ENCODE peak calls at places on chromosome 10, in six cellular contexts. One of them, this sample, is unnamed.

GRCh38 chr10:109126016-109126415 is 797.3 kb downstream of the XPNPEP1 start:
- DNase-seq in T-cell: no peak
- DNase-seq in hepatic stellate cell: no peak
- DNase-seq in T follicular helper cell: no peak
- DNase-seq in right atrium auricular region: no peak
- DNase-seq in RPMI7951: peak; percentile 2
- DNase-seq in this sample: no peak

GRCh38 chr10:69757553-69758309 is 44.0 kb upstream of the COL13A1 start:
- DNase-seq in hepatic stellate cell: peak; percentile 41
- DNase-seq in T-cell: no peak
- DNase-seq in T follicular helper cell: no peak
- DNase-seq in right atrium auricular region: no peak
- DNase-seq in RPMI7951: peak; percentile 67
- DNase-seq in this sample: peak; percentile 67

GRCh38 chr10:125127986-125128385 is 32.4 kb downstream of the CTBP2 start:
- DNase-seq in T-cell: no peak
- DNase-seq in RPMI7951: no peak
- DNase-seq in hepatic stellate cell: no peak
- DNase-seq in T follicular helper cell: no peak
- DNase-seq in right atrium auricular region: no peak
- DNase-seq in this sample: no peak

GRCh38 chr10:110530131-110530831 is 32.6 kb downstream of the DUSP5 start:
- DNase-seq in right atrium auricular region: no peak
- DNase-seq in T follicular helper cell: no peak
- DNase-seq in hepatic stellate cell: peak; percentile 81
- DNase-seq in RPMI7951: no peak
- DNase-seq in T-cell: no peak
- DNase-seq in this sample: no peak

GRCh38 chr10:87092861-87093460 is 1.7 kb downstream of the GLUD1 start:
- DNase-seq in T follicular helper cell: peak; percentile 3
- DNase-seq in RPMI7951: peak; percentile 53
- DNase-seq in hepatic stellate cell: peak; percentile 21
- DNase-seq in T-cell: no peak
- DNase-seq in right atrium auricular region: no peak
- DNase-seq in this sample: peak; percentile 24

GRCh38 chr10:61992059-61992460 is 90.6 kb downstream of the ARID5B start:
- DNase-seq in right atrium auricular region: no peak
- DNase-seq in hepatic stellate cell: no peak
- DNase-seq in T follicular helper cell: no peak
- DNase-seq in RPMI7951: peak; percentile 23
- DNase-seq in T-cell: no peak
- DNase-seq in this sample: peak; percentile 19

GRCh38 chr10:10092581-10092980 is 925.1 kb upstream of the CELF2 start:
- DNase-seq in RPMI7951: no peak
- DNase-seq in right atrium auricular region: no peak
- DNase-seq in T follicular helper cell: no peak
- DNase-seq in hepatic stellate cell: no peak
- DNase-seq in T-cell: no peak
- DNase-seq in this sample: no peak

GRCh38 chr10:55803055-55803454 is 558.0 kb downstream of the ZWINT start:
- DNase-seq in T-cell: no peak
- DNase-seq in T follicular helper cell: no peak
- DNase-seq in RPMI7951: no peak
- DNase-seq in right atrium auricular region: no peak
- DNase-seq in hepatic stellate cell: no peak
- DNase-seq in this sample: no peak

GRCh38 chr10:102001435-102002068 is 54.4 kb downstream of the ARMH3 start:
- DNase-seq in hepatic stellate cell: no peak
- DNase-seq in RPMI7951: no peak
- DNase-seq in T follicular helper cell: no peak
- DNase-seq in T-cell: no peak
- DNase-seq in right atrium auricular region: no peak
- DNase-seq in this sample: no peak

GRCh38 chr10:113610636-113611601 is 52.9 kb downstream of the NRAP start:
- DNase-seq in T follicular helper cell: no peak
- DNase-seq in hepatic stellate cell: no peak
- DNase-seq in right atrium auricular region: no peak
- DNase-seq in T-cell: no peak
- DNase-seq in RPMI7951: no peak
- DNase-seq in this sample: no peak

GRCh38 chr10:124129471-124129870 is 36.1 kb upstream of the CHST15 start:
- DNase-seq in T-cell: no peak
- DNase-seq in RPMI7951: no peak
- DNase-seq in hepatic stellate cell: no peak
- DNase-seq in T follicular helper cell: no peak
- DNase-seq in right atrium auricular region: no peak
- DNase-seq in this sample: no peak

GRCh38 chr10:3085785-3086567 is 18.6 kb downstream of the PFKP start:
- DNase-seq in T follicular helper cell: no peak
- DNase-seq in hepatic stellate cell: no peak
- DNase-seq in RPMI7951: no peak
- DNase-seq in right atrium auricular region: no peak
- DNase-seq in T-cell: no peak
- DNase-seq in this sample: peak; percentile 26